ENCODE peak calls at places on chromosomes 5 and 9, in seven cellular contexts. One of them, this sample, is unnamed.
A peak's percentile ranks its signal among the peaks of the same experiment; 100 is the strongest.

GRCh38 chr9:127927457-127928231 is 2.9 kb downstream of the PIP5KL1 start:
- DNase-seq in stimulated activated naive CD8-positive, alpha-beta T cell treated with anti-CD3 and anti-CD28 coated beads, Interleukin-15, Interleukin-2, amounts not matched to agents 100 U/mL and 50 U/mL, for 24 hours: peak; percentile 72
- DNase-seq in fibroblast of the aortic adventitia: no peak
- DNase-seq in activated effector memory CD4-positive, alpha-beta T cell treated with anti-CD3 and anti-CD28 coated beads, Interleukin-2, amount 50 U/mL, for 16 hours: peak; percentile 89
- DNase-seq in DMS79 treated with DMSO at 0.1 percent for 48 hours: peak; percentile 27
- DNase-seq in T47D: no peak
- DNase-seq in CD8-positive, alpha-beta T cell: peak; percentile 61
- DNase-seq in this sample: no peak

GRCh38 chr5:87850843-87851242 is 417.8 kb downstream of the TMEM161B start:
- DNase-seq in T47D: no peak
- DNase-seq in stimulated activated naive CD8-positive, alpha-beta T cell treated with anti-CD3 and anti-CD28 coated beads, Interleukin-15, Interleukin-2, amounts not matched to agents 100 U/mL and 50 U/mL, for 24 hours: no peak
- DNase-seq in activated effector memory CD4-positive, alpha-beta T cell treated with anti-CD3 and anti-CD28 coated beads, Interleukin-2, amount 50 U/mL, for 16 hours: no peak
- DNase-seq in CD8-positive, alpha-beta T cell: no peak
- DNase-seq in fibroblast of the aortic adventitia: no peak
- DNase-seq in DMS79 treated with DMSO at 0.1 percent for 48 hours: no peak
- DNase-seq in this sample: no peak

GRCh38 chr9:86096382-86096781 is 3.0 kb downstream of the GOLM1 start:
- DNase-seq in fibroblast of the aortic adventitia: peak; percentile 49
- DNase-seq in stimulated activated naive CD8-positive, alpha-beta T cell treated with anti-CD3 and anti-CD28 coated beads, Interleukin-15, Interleukin-2, amounts not matched to agents 100 U/mL and 50 U/mL, for 24 hours: no peak
- DNase-seq in T47D: no peak
- DNase-seq in activated effector memory CD4-positive, alpha-beta T cell treated with anti-CD3 and anti-CD28 coated beads, Interleukin-2, amount 50 U/mL, for 16 hours: no peak
- DNase-seq in CD8-positive, alpha-beta T cell: no peak
- DNase-seq in DMS79 treated with DMSO at 0.1 percent for 48 hours: no peak
- DNase-seq in this sample: no peak

GRCh38 chr5:57324888-57325287 is 151.0 kb downstream of the GPBP1 start:
- DNase-seq in DMS79 treated with DMSO at 0.1 percent for 48 hours: peak; percentile 9
- DNase-seq in fibroblast of the aortic adventitia: no peak
- DNase-seq in CD8-positive, alpha-beta T cell: no peak
- DNase-seq in stimulated activated naive CD8-positive, alpha-beta T cell treated with anti-CD3 and anti-CD28 coated beads, Interleukin-15, Interleukin-2, amounts not matched to agents 100 U/mL and 50 U/mL, for 24 hours: no peak
- DNase-seq in activated effector memory CD4-positive, alpha-beta T cell treated with anti-CD3 and anti-CD28 coated beads, Interleukin-2, amount 50 U/mL, for 16 hours: no peak
- DNase-seq in T47D: no peak
- DNase-seq in this sample: no peak

GRCh38 chr9:16572005-16572727 is 298.3 kb downstream of the BNC2 start:
- DNase-seq in T47D: no peak
- DNase-seq in DMS79 treated with DMSO at 0.1 percent for 48 hours: no peak
- DNase-seq in activated effector memory CD4-positive, alpha-beta T cell treated with anti-CD3 and anti-CD28 coated beads, Interleukin-2, amount 50 U/mL, for 16 hours: no peak
- DNase-seq in fibroblast of the aortic adventitia: no peak
- DNase-seq in CD8-positive, alpha-beta T cell: no peak
- DNase-seq in stimulated activated naive CD8-positive, alpha-beta T cell treated with anti-CD3 and anti-CD28 coated beads, Interleukin-15, Interleukin-2, amounts not matched to agents 100 U/mL and 50 U/mL, for 24 hours: no peak
- DNase-seq in this sample: no peak

GRCh38 chr5:78507531-78507930 is 141.0 kb downstream of the LHFPL2 start:
- DNase-seq in activated effector memory CD4-positive, alpha-beta T cell treated with anti-CD3 and anti-CD28 coated beads, Interleukin-2, amount 50 U/mL, for 16 hours: no peak
- DNase-seq in DMS79 treated with DMSO at 0.1 percent for 48 hours: no peak
- DNase-seq in stimulated activated naive CD8-positive, alpha-beta T cell treated with anti-CD3 and anti-CD28 coated beads, Interleukin-15, Interleukin-2, amounts not matched to agents 100 U/mL and 50 U/mL, for 24 hours: no peak
- DNase-seq in T47D: no peak
- DNase-seq in CD8-positive, alpha-beta T cell: no peak
- DNase-seq in fibroblast of the aortic adventitia: no peak
- DNase-seq in this sample: no peak

GRCh38 chr5:134467231-134467630 is 55.5 kb upstream of the CDKN2AIPNL start:
- DNase-seq in T47D: no peak
- DNase-seq in stimulated activated naive CD8-positive, alpha-beta T cell treated with anti-CD3 and anti-CD28 coated beads, Interleukin-15, Interleukin-2, amounts not matched to agents 100 U/mL and 50 U/mL, for 24 hours: no peak
- DNase-seq in CD8-positive, alpha-beta T cell: no peak
- DNase-seq in fibroblast of the aortic adventitia: no peak
- DNase-seq in activated effector memory CD4-positive, alpha-beta T cell treated with anti-CD3 and anti-CD28 coated beads, Interleukin-2, amount 50 U/mL, for 16 hours: no peak
- DNase-seq in DMS79 treated with DMSO at 0.1 percent for 48 hours: no peak
- DNase-seq in this sample: no peak

GRCh38 chr9:129505270-129505881 is 115.5 kb downstream of the C9orf50 start:
- DNase-seq in T47D: no peak
- DNase-seq in fibroblast of the aortic adventitia: no peak
- DNase-seq in stimulated activated naive CD8-positive, alpha-beta T cell treated with anti-CD3 and anti-CD28 coated beads, Interleukin-15, Interleukin-2, amounts not matched to agents 100 U/mL and 50 U/mL, for 24 hours: no peak
- DNase-seq in activated effector memory CD4-positive, alpha-beta T cell treated with anti-CD3 and anti-CD28 coated beads, Interleukin-2, amount 50 U/mL, for 16 hours: no peak
- DNase-seq in CD8-positive, alpha-beta T cell: no peak
- DNase-seq in DMS79 treated with DMSO at 0.1 percent for 48 hours: no peak
- DNase-seq in this sample: no peak

GRCh38 chr5:150640311-150641005 is at the start of gene SYNPO:
- DNase-seq in activated effector memory CD4-positive, alpha-beta T cell treated with anti-CD3 and anti-CD28 coated beads, Interleukin-2, amount 50 U/mL, for 16 hours: no peak
- DNase-seq in CD8-positive, alpha-beta T cell: no peak
- DNase-seq in DMS79 treated with DMSO at 0.1 percent for 48 hours: no peak
- DNase-seq in fibroblast of the aortic adventitia: peak; percentile 99
- DNase-seq in stimulated activated naive CD8-positive, alpha-beta T cell treated with anti-CD3 and anti-CD28 coated beads, Interleukin-15, Interleukin-2, amounts not matched to agents 100 U/mL and 50 U/mL, for 24 hours: no peak
- DNase-seq in T47D: no peak
- DNase-seq in this sample: no peak

GRCh38 chr5:65825388-65826328 is 100.7 kb upstream of the ERBIN start:
- DNase-seq in fibroblast of the aortic adventitia: no peak
- DNase-seq in DMS79 treated with DMSO at 0.1 percent for 48 hours: no peak
- DNase-seq in stimulated activated naive CD8-positive, alpha-beta T cell treated with anti-CD3 and anti-CD28 coated beads, Interleukin-15, Interleukin-2, amounts not matched to agents 100 U/mL and 50 U/mL, for 24 hours: no peak
- DNase-seq in activated effector memory CD4-positive, alpha-beta T cell treated with anti-CD3 and anti-CD28 coated beads, Interleukin-2, amount 50 U/mL, for 16 hours: no peak
- DNase-seq in T47D: no peak
- DNase-seq in CD8-positive, alpha-beta T cell: no peak
- DNase-seq in this sample: no peak

This sample was measured in hypothalamus.